ENCODE peak calls at places on chromosomes 3 and 15, in ten cellular contexts. A, Q, Y, C, K, M, D, G, V and Z are unnamed samples.

GRCh38 chr3:126548556-126549466 is 9.9 kb downstream of the C3orf22 start:
- DNase-seq in A (no peak), Q (no peak), Y (no peak), C (no peak), K (no peak), M (no peak), D (no peak), G (no peak), V (peak), Z (no peak)

GRCh38 chr15:63663906-63664305 is 66.7 kb downstream of the FBXL22 start:
- DNase-seq in A (no peak), Q (no peak), Y (no peak), C (no peak), K (no peak), M (peak), D (no peak), G (no peak), V (no peak), Z (no peak)

GRCh38 chr15:58472821-58473581 is 41.2 kb downstream of the LIPC start:
- DNase-seq in A (no peak), Q (peak), Y (peak), C (no peak), K (no peak), M (peak), D (no peak), G (no peak), V (no peak), Z (peak)

GRCh38 chr3:56375654-56376053 is 92.6 kb downstream of the ERC2 start:
- DNase-seq in A (no peak), Q (no peak), Y (no peak), C (no peak), K (no peak), M (no peak), D (no peak), G (no peak), V (no peak), Z (peak)

GRCh38 chr3:65811917-65812316 is 226.8 kb downstream of the MAGI1 start:
- DNase-seq in A (no peak), Q (no peak), Y (no peak), C (no peak), K (no peak), M (no peak), D (no peak), G (no peak), V (no peak), Z (no peak)

GRCh38 chr3:37909067-37909911 is 47.6 kb downstream of the CTDSPL start:
- DNase-seq in A (no peak), Q (peak), Y (no peak), C (no peak), K (no peak), M (peak), D (no peak), G (no peak), V (no peak), Z (peak)

GRCh38 chr3:65902304-65902793 is 136.4 kb downstream of the MAGI1 start:
- DNase-seq in A (no peak), Q (no peak), Y (no peak), C (no peak), K (no peak), M (no peak), D (no peak), G (peak), V (no peak), Z (no peak)

GRCh38 chr3:187400756-187401155 is 32.6 kb downstream of the RTP4 start:
- DNase-seq in A (no peak), Q (peak), Y (no peak), C (no peak), K (no peak), M (peak), D (no peak), G (no peak), V (no peak), Z (no peak)

GRCh38 chr3:114538211-114538610 is 244.4 kb downstream of the TIGIT start:
- DNase-seq in A (no peak), Q (no peak), Y (no peak), C (no peak), K (no peak), M (no peak), D (no peak), G (no peak), V (no peak), Z (no peak)

GRCh38 chr3:183653209-183654064 is 18.0 kb downstream of the KLHL24 start:
- DNase-seq in A (peak), Q (peak), Y (no peak), C (no peak), K (no peak), M (no peak), D (no peak), G (no peak), V (peak), Z (peak)

GRCh38 chr3:119978554-119979208 is 115.6 kb downstream of the GSK3B start:
- DNase-seq in A (no peak), Q (no peak), Y (no peak), C (no peak), K (no peak), M (no peak), D (no peak), G (no peak), V (no peak), Z (no peak)

GRCh38 chr15:89998141-89998661 is 2.9 kb upstream of the ZNF710 start:
- DNase-seq in A (no peak), Q (peak), Y (no peak), C (no peak), K (no peak), M (peak), D (no peak), G (peak), V (no peak), Z (no peak)